ENCODE peak calls at places on chromosomes 2 and 18, in nine cellular contexts. Z, A, U, H, G, S, I, P and V are unnamed samples. For H3K9me3, the result is how much of the 10 kb centered on the place peaks cover.

GRCh38 chr2:120318626-120319025 is 27.3 kb upstream of the INHBB start:
- DNase-seq in Z (no peak), A (no peak), U (peak), H (no peak), G (no peak), S (no peak), I (no peak), P (peak), V (no peak)

GRCh38 chr2:178514664-178515063 is 34.4 kb downstream of the PLEKHA3 start:
- DNase-seq in Z (no peak), A (no peak), U (no peak), H (peak), G (no peak), S (peak), I (no peak), P (peak), V (peak)

GRCh38 chr2:23601301-23601965 is 216.5 kb downstream of the KLHL29 start:
- DNase-seq in Z (no peak), A (no peak), U (no peak), H (peak), G (no peak), S (no peak), I (no peak), P (no peak), V (no peak)

GRCh38 chr2:160574472-160575140 is 81.0 kb upstream of the RBMS1 start:
- DNase-seq in Z (no peak), A (no peak), U (no peak), H (peak), G (no peak), S (no peak), I (no peak), P (peak), V (no peak)

GRCh38 chr2:172106128-172106961 is 3.6 kb upstream of the DLX2 start:
- DNase-seq in Z (peak), A (no peak), U (no peak), H (peak), G (no peak), S (no peak), I (no peak), P (no peak), V (peak)

GRCh38 chr2:101820519-101820918 is 123.0 kb downstream of the MAP4K4 start:
- DNase-seq in Z (no peak), A (no peak), U (no peak), H (peak), G (no peak), S (no peak), I (no peak), P (peak), V (no peak)

GRCh38 chr2:179243046-179243445 is 21.6 kb downstream of the SESTD1 start:
- DNase-seq in Z (no peak), A (no peak), U (no peak), H (no peak), G (no peak), S (no peak), I (no peak), P (no peak), V (no peak)

GRCh38 chr2:120465989-120466703 is 120.2 kb downstream of the INHBB start:
- DNase-seq in Z (no peak), A (peak), U (no peak), H (no peak), G (no peak), S (no peak), I (peak), P (no peak), V (no peak)

GRCh38 chr2:231371430-231372054 is 24.0 kb upstream of the B3GNT7 start:
- DNase-seq in Z (no peak), A (no peak), U (no peak), H (no peak), G (no peak), S (no peak), I (no peak), P (no peak), V (no peak)

GRCh38 chr2:45782436-45782835 is 131.0 kb downstream of the PRKCE start:
- DNase-seq in Z (no peak), A (no peak), U (no peak), H (no peak), G (no peak), S (no peak), I (no peak), P (no peak), V (no peak)

GRCh38 chr2:155519731-155520130 is 812.8 kb downstream of the NR4A2 start:
- DNase-seq in Z (no peak), A (no peak), U (no peak), H (no peak), G (no peak), S (no peak), I (no peak), P (no peak), V (no peak)

GRCh38 chr2:22694856-22695255 is 690.1 kb upstream of the KLHL29 start:
- DNase-seq in Z (no peak), A (no peak), U (no peak), H (no peak), G (no peak), S (no peak), I (no peak), P (no peak), V (no peak)

GRCh38 chr2:39712953-39713352 is 47.2 kb downstream of the TMEM178A start:
- DNase-seq in Z (no peak), A (no peak), U (no peak), H (no peak), G (no peak), S (no peak), I (no peak), P (no peak), V (no peak)

GRCh38 chr18:3411854-3412268 is 38.1 kb upstream of the TGIF1 start:
- DNase-seq in Z (peak), A (peak), U (peak), H (no peak), G (no peak), S (no peak), I (no peak), P (no peak), V (no peak)

GRCh38 chr2:64695656-64696310 is 42.1 kb upstream of the SERTAD2 start:
- DNase-seq in Z (no peak), A (no peak), U (no peak), H (peak), G (no peak), S (no peak), I (no peak), P (no peak), V (no peak)

GRCh38 chr2:122384768-122385333 is 629.4 kb downstream of the TSN start:
- DNase-seq in Z (no peak), A (no peak), U (no peak), H (no peak), G (no peak), S (no peak), I (no peak), P (no peak), V (no peak)

GRCh38 chr2:100292022-100292580 is 30.2 kb downstream of the LONRF2 start:
- DNase-seq in Z (peak), A (peak), U (no peak), H (peak), G (no peak), S (peak), I (no peak), P (peak), V (no peak)

GRCh38 chr2:174664084-174664759 is 66.6 kb upstream of the WIPF1 start:
- DNase-seq in Z (no peak), A (no peak), U (no peak), H (no peak), G (no peak), S (no peak), I (no peak), P (no peak), V (no peak)

GRCh38 chr2:207066784-207067460 is 98.8 kb downstream of the KLF7 start:
- DNase-seq in Z (no peak), A (no peak), U (no peak), H (no peak), G (no peak), S (no peak), I (no peak), P (no peak), V (no peak)

GRCh38 chr2:207008105-207008990 is 69.0 kb downstream of the CPO start:
- DNase-seq in Z (no peak), A (no peak), U (no peak), H (peak), G (no peak), S (no peak), I (no peak), P (no peak), V (no peak)

GRCh38 chr18:51164327-51165290 is 32.9 kb downstream of the MEX3C start:
- DNase-seq in Z (no peak), A (no peak), U (no peak), H (no peak), G (no peak), S (no peak), I (no peak), P (no peak), V (no peak)

GRCh38 chr2:206271066-206271465 is 3.4 kb upstream of the ZDBF2 start:
- DNase-seq in Z (no peak), A (no peak), U (no peak), H (no peak), G (no peak), S (no peak), I (no peak), P (no peak), V (no peak)

GRCh38 chr18:26535630-26536029 is 12.7 kb downstream of the KCTD1 start:
- DNase-seq in Z (no peak), A (no peak), U (no peak), H (no peak), G (no peak), S (no peak), I (no peak), P (no peak), V (no peak)

GRCh38 chr2:24722141-24722790 is 70.9 kb downstream of the PTRHD1 start:
- DNase-seq in Z (no peak), A (no peak), U (no peak), H (no peak), G (no peak), S (no peak), I (no peak), P (no peak), V (no peak)

GRCh38 chr2:19392191-19392590 is 33.8 kb upstream of the OSR1 start:
- DNase-seq in Z (no peak), A (no peak), U (no peak), H (no peak), G (no peak), S (no peak), I (no peak), P (no peak), V (no peak)

GRCh38 chr2:199457147-199458016 is at the start of gene SATB2:
- DNase-seq in Z (no peak), A (no peak), U (no peak), H (peak), G (peak), S (peak), I (no peak), P (peak), V (no peak)

GRCh38 chr2:129882476-129882875 is 97.0 kb upstream of the RAB6C start:
- DNase-seq in Z (no peak), A (no peak), U (no peak), H (no peak), G (no peak), S (no peak), I (no peak), P (no peak), V (no peak)

DNA sequence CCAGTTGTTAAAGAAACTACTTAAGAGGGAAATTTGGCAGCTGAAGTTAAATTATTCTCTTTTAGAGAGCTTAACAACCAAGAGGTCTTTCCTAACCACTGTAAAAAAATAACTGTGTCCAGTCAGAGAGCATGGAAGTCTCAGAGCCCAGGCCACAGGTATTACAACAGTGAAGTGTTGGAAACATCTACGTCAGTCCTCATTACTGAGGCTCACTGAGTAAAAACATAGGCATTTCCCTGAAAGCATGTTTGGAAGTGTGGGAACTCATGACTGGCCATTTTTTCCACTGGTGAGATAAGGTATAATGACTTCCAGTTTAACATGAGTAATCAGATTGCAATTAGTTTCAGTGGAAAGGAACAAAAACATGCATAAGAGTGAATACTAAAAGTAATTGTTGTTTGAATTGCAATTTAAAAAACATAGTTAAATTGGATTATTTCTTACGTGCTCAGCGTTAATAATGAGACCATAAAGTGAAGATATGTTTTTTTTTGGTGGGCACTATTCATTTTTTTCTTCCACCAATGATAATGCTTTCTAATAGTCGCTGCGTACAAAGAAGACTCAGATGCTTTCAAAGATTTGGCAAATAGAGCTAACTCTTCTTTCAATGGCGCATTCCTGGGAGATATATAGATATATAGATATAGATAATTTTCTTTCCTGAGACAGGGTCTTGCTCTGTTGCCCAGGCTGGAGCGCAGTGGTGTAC is 60.8 kb downstream of the EFEMP1 start:
- DNase-seq in Z (no peak), A (peak), U (no peak), H (peak), G (no peak), S (peak), I (peak), P (peak), V (no peak)
- H3K9me3 ChIP-seq in Z (under half), A (under half), U (under half), H (under half), G (under half), S (under half), I (under half), P (under half), V (under half)

GRCh38 chr2:31354837-31355236 is 59.7 kb downstream of the XDH start:
- DNase-seq in Z (no peak), A (no peak), U (no peak), H (no peak), G (no peak), S (no peak), I (no peak), P (peak), V (no peak)
- H3K27ac ChIP-seq in Z (no peak), A (no peak), U (no peak), H (no peak), G (no peak), S (no peak), I (no peak), P (no peak), V (no peak)

DNA sequence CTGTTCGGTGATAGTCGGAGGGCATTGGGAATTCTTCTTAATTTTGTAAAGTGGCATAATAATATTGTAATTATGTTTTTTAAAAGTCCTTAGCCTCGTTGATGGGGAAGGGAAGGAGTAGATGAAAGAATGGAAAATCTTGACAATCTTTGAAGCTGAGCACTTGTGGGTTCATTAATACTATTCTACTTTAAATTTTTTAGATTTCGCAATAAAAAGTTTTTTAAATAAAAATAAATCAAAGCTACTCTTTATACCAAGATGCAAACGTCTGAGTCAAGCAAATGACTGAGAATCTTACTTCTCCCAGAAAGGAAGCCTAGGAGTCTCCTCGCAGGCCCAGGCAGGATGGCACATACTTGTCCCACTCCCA is 98.5 kb upstream of the GPR45 start:
- DNase-seq in Z (no peak), A (no peak), U (no peak), H (no peak), G (no peak), S (no peak), I (no peak), P (no peak), V (no peak)
- H3K4me3 ChIP-seq in Z (no peak), A (no peak), U (no peak), H (no peak), G (no peak), S (no peak), I (no peak), P (peak), V (no peak)

GRCh38 chr2:95138702-95139101 is 17.1 kb upstream of the MRPS5 start:
- DNase-seq in Z (no peak), A (no peak), U (no peak), H (no peak), G (no peak), S (no peak), I (no peak), P (no peak), V (no peak)
- H3K9me3 ChIP-seq in Z (under half), A (half or more), U (half or more), H (under half), G (under half), S (under half), I (half or more), P (under half), V (under half)

GRCh38 chr2:69786105-69786504 is 43.4 kb upstream of the GMCL1 start:
- DNase-seq in Z (no peak), A (no peak), U (no peak), H (no peak), G (no peak), S (no peak), I (no peak), P (no peak), V (no peak)

GRCh38 chr2:69781321-69782248 is 39.7 kb downstream of the ANXA4 start:
- DNase-seq in Z (no peak), A (peak), U (no peak), H (no peak), G (peak), S (no peak), I (no peak), P (no peak), V (no peak)

GRCh38 chr2:69789129-69789528 is 40.3 kb upstream of the GMCL1 start:
- DNase-seq in Z (no peak), A (no peak), U (no peak), H (peak), G (peak), S (no peak), I (no peak), P (peak), V (no peak)

GRCh38 chr2:69784228-69784627 is 42.3 kb downstream of the ANXA4 start:
- DNase-seq in Z (no peak), A (no peak), U (no peak), H (no peak), G (no peak), S (no peak), I (no peak), P (no peak), V (no peak)

DNA sequence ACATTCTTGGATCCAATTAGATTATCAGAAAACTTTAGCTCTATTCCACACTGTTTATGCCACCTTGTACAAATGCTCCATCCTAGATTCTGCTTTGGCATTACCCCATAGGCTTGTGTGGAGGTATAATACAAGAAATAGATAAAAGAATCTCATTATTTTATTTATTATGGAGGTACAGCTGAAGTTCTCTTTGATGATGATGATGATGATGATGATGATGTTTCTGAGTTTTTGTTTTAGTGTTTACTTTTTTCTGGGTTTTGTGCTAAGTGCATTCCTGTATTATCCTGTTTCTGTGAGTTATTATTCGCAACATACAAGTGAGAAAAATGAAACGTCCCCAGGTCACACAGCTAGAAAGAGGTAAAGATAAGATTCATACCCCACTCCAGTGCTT is 43.4 kb downstream of the ANXA4 start:
- DNase-seq in Z (no peak), A (no peak), U (no peak), H (no peak), G (no peak), S (no peak), I (no peak), P (no peak), V (no peak)
- H3K27ac ChIP-seq in Z (no peak), A (no peak), U (no peak), H (no peak), G (peak), S (no peak), I (no peak), P (no peak), V (no peak)

DNA sequence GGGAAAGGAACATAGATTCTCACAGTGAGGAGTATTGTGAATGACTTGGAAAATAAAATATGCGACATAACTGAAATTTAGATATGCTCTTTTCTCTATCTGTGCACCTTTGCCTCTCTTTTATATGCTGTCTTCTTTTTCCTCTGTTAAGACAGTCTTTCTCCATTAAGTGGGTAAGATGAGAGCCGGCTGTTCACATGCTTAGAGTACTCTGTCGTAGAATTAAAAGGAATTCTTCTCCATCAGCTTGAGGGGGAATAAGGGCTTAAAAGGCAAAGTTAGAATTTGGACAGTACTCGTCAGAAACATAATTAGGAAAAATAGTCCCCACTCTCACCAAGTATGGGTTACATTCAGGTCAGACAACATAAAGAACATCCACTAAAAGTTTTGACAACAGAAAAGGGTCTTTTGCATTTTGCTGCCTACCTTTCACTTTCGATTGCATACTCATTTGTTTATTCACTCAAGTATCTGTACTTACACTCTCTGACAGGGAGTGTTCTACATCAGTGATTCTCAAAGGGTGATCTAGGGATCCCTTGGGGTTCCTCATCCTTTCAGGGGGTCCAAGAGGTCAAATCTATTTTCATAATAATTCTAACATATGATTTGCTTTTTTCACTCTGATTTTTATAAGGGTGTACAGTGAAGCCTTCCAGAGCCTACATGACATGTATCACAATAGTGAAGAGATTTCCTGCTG is 48.0 kb downstream of the ARHGAP15 start:
- DNase-seq in Z (no peak), A (no peak), U (no peak), H (no peak), G (no peak), S (no peak), I (no peak), P (peak), V (peak)
- H3K4me3 ChIP-seq in Z (peak), A (peak), U (peak), H (peak), G (no peak), S (peak), I (no peak), P (peak), V (peak)

GRCh38 chr2:162449471-162449870 is 105.5 kb downstream of the GCA start:
- DNase-seq in Z (no peak), A (no peak), U (no peak), H (no peak), G (no peak), S (no peak), I (no peak), P (no peak), V (no peak)
- H3K9me3 ChIP-seq in Z (under half), A (under half), U (under half), H (under half), G (under half), S (under half), I (under half), P (under half), V (under half)

GRCh38 chr2:27954771-27955384 is 64.3 kb downstream of the BABAM2 start:
- DNase-seq in Z (peak), A (no peak), U (no peak), H (peak), G (no peak), S (peak), I (peak), P (peak), V (peak)
- H3K27ac ChIP-seq in Z (no peak), A (peak), U (peak), H (peak), G (peak), S (peak), I (peak), P (peak), V (peak)